ENCODE peak calls at places on chromosome 15, in nine cellular contexts. U, E, A, T, S, G, V, D and Y are unnamed samples.

GRCh38 chr15:63971427-63971805 is 74.9 kb downstream of the DAPK2 start:
- DNase-seq in U (no peak), E (no peak), A (no peak), T (peak), S (peak), G (no peak), V (no peak), D (no peak), Y (no peak)

GRCh38 chr15:80556694-80557367 is 138.3 kb upstream of the ABHD17C start:
- DNase-seq in U (no peak), E (no peak), A (no peak), T (no peak), S (no peak), G (no peak), V (no peak), D (peak), Y (no peak)

GRCh38 chr15:58221591-58222241 is 83.5 kb downstream of the AQP9 start:
- DNase-seq in U (peak), E (no peak), A (peak), T (no peak), S (no peak), G (no peak), V (no peak), D (no peak), Y (no peak)

GRCh38 chr15:78242128-78242527 is 7.8 kb upstream of the ACSBG1 start:
- DNase-seq in U (peak), E (peak), A (peak), T (no peak), S (no peak), G (no peak), V (no peak), D (no peak), Y (peak)

GRCh38 chr15:43483306-43484128 is 9.4 kb downstream of the TP53BP1 start:
- DNase-seq in U (no peak), E (no peak), A (no peak), T (no peak), S (no peak), G (no peak), V (no peak), D (no peak), Y (no peak)

GRCh38 chr15:68599560-68600071 is 20.8 kb downstream of the CORO2B start:
- DNase-seq in U (peak), E (peak), A (no peak), T (no peak), S (no peak), G (no peak), V (peak), D (no peak), Y (peak)

GRCh38 chr15:63504979-63505841 is 817 bp downstream of the USP3 start:
- DNase-seq in U (peak), E (peak), A (peak), T (peak), S (no peak), G (peak), V (peak), D (no peak), Y (peak)

GRCh38 chr15:74870496-74871213 is 2.5 kb downstream of the SCAMP2 start:
- DNase-seq in U (no peak), E (no peak), A (no peak), T (no peak), S (no peak), G (no peak), V (no peak), D (no peak), Y (no peak)

GRCh38 chr15:42154576-42155355 is 1.7 kb downstream of the PLA2G4F start:
- DNase-seq in U (peak), E (no peak), A (no peak), T (no peak), S (no peak), G (peak), V (no peak), D (no peak), Y (no peak)

GRCh38 chr15:100318880-100319279 is 22.9 kb downstream of the ADAMTS17 start:
- DNase-seq in U (no peak), E (no peak), A (no peak), T (no peak), S (no peak), G (no peak), V (no peak), D (no peak), Y (no peak)

GRCh38 chr15:32649336-32649735 is 7.8 kb downstream of the SCG5 start:
- DNase-seq in U (no peak), E (no peak), A (no peak), T (no peak), S (no peak), G (no peak), V (no peak), D (no peak), Y (no peak)

GRCh38 chr15:98342911-98343310 is 305.4 kb upstream of the IGF1R start:
- DNase-seq in U (no peak), E (no peak), A (no peak), T (no peak), S (no peak), G (no peak), V (no peak), D (no peak), Y (no peak)

GRCh38 chr15:91223902-91224301 is 123.8 kb downstream of the SV2B start:
- DNase-seq in U (no peak), E (peak), A (no peak), T (no peak), S (no peak), G (no peak), V (no peak), D (no peak), Y (no peak)

GRCh38 chr15:49962044-49962602 is 156.9 kb downstream of the ATP8B4 start:
- DNase-seq in U (no peak), E (no peak), A (no peak), T (no peak), S (no peak), G (no peak), V (no peak), D (no peak), Y (no peak)

GRCh38 chr15:61227269-61228024 is 1.7 kb downstream of the RORA start:
- DNase-seq in U (no peak), E (peak), A (peak), T (no peak), S (no peak), G (no peak), V (no peak), D (no peak), Y (no peak)

GRCh38 chr15:91146728-91147127 is 46.7 kb downstream of the SV2B start:
- DNase-seq in U (no peak), E (no peak), A (no peak), T (no peak), S (no peak), G (no peak), V (no peak), D (no peak), Y (no peak)

GRCh38 chr15:80849308-80849707 is 70.1 kb downstream of the CEMIP start:
- DNase-seq in U (no peak), E (no peak), A (peak), T (no peak), S (no peak), G (no peak), V (no peak), D (no peak), Y (no peak)

GRCh38 chr15:78763796-78764241 is 47.4 kb downstream of the ADAMTS7 start:
- DNase-seq in U (no peak), E (no peak), A (no peak), T (no peak), S (no peak), G (no peak), V (no peak), D (no peak), Y (no peak)

GRCh38 chr15:83285979-83286553 is 1.6 kb upstream of the BNC1 start:
- DNase-seq in U (no peak), E (no peak), A (no peak), T (no peak), S (no peak), G (no peak), V (no peak), D (no peak), Y (no peak)

GRCh38 chr15:25019434-25019833 is 64.6 kb downstream of the SNRPN start:
- DNase-seq in U (no peak), E (no peak), A (no peak), T (no peak), S (no peak), G (no peak), V (no peak), D (no peak), Y (no peak)

GRCh38 chr15:100261302-100262240 is 80.2 kb downstream of the ADAMTS17 start:
- DNase-seq in U (no peak), E (no peak), A (no peak), T (no peak), S (no peak), G (peak), V (no peak), D (no peak), Y (no peak)

GRCh38 chr15:89452330-89452836 is 44.0 kb downstream of the RHCG start:
- DNase-seq in U (no peak), E (no peak), A (no peak), T (no peak), S (no peak), G (no peak), V (no peak), D (no peak), Y (no peak)

GRCh38 chr15:34628577-34629152 is 45.2 kb upstream of the GOLGA8B start:
- DNase-seq in U (no peak), E (no peak), A (no peak), T (no peak), S (no peak), G (no peak), V (no peak), D (no peak), Y (no peak)